ENCODE peak calls at places on chromosomes 13 and 19, in six cellular contexts. A, Y, U, W, E and I are unnamed samples.

GRCh38 chr19:17743874-17744273 is 7.4 kb upstream of the FCHO1 start:
- DNase-seq in A (no peak), Y (no peak), U (peak; percentile 30), W (no peak), E (no peak), I (no peak)

GRCh38 chr13:40101708-40102359 is 446.4 kb downstream of the COG6 start:
- DNase-seq in A (no peak), Y (no peak), U (peak; percentile 65), W (no peak), E (no peak), I (peak; percentile 36)

GRCh38 chr19:19319725-19320361 is 466 bp downstream of the SUGP1 start:
- DNase-seq in A (peak; percentile 10), Y (no peak), U (no peak), W (no peak), E (no peak), I (no peak)

GRCh38 chr19:50427997-50428425 is 4.7 kb upstream of the MYBPC2 start:
- DNase-seq in A (peak; percentile 81), Y (peak; percentile 94), U (no peak), W (peak; percentile 43), E (peak; percentile 92), I (peak; percentile 81)

GRCh38 chr19:48413879-48414623 is 20.6 kb downstream of the GRIN2D start:
- DNase-seq in A (no peak), Y (no peak), U (peak; percentile 38), W (no peak), E (no peak), I (no peak)

GRCh38 chr19:56639217-56639616 is 3.7 kb upstream of the SMIM17 start:
- DNase-seq in A (no peak), Y (no peak), U (no peak), W (no peak), E (no peak), I (no peak)

GRCh38 chr19:14497347-14497921 is 1.5 kb upstream of the GIPC1 start:
- DNase-seq in A (peak; percentile 77), Y (no peak), U (no peak), W (no peak), E (peak; percentile 66), I (no peak)

GRCh38 chr19:2337329-2337707 is 8.8 kb downstream of the SPPL2B start:
- DNase-seq in A (no peak), Y (peak; percentile 74), U (no peak), W (peak; percentile 41), E (no peak), I (no peak)

GRCh38 chr19:42683917-42684513 is 56.3 kb downstream of the PSG3 start:
- DNase-seq in A (no peak), Y (peak; percentile 60), U (peak; percentile 11), W (no peak), E (no peak), I (no peak)

GRCh38 chr13:28716511-28716910 is 2.3 kb downstream of the SLC46A3 start:
- DNase-seq in A (peak; percentile 77), Y (no peak), U (peak; percentile 78), W (peak; percentile 76), E (no peak), I (no peak)

GRCh38 chr19:35228177-35228930 is at the start of gene FAM187B:
- DNase-seq in A (no peak), Y (no peak), U (no peak), W (no peak), E (no peak), I (no peak)

GRCh38 chr19:50632151-50632835 is 7.4 kb downstream of the SYT3 start:
- DNase-seq in A (no peak), Y (no peak), U (no peak), W (no peak), E (no peak), I (no peak)

GRCh38 chr19:44710483-44710882 is 11.5 kb downstream of the CEACAM16 start:
- DNase-seq in A (no peak), Y (no peak), U (no peak), W (no peak), E (no peak), I (no peak)

GRCh38 chr13:98450495-98451167 is 126.3 kb downstream of the STK24 start:
- DNase-seq in A (no peak), Y (peak; percentile 42), U (no peak), W (no peak), E (no peak), I (no peak)

GRCh38 chr19:48965806-48966540 is 864 bp downstream of the FTL start:
- DNase-seq in A (peak; percentile 90), Y (peak; percentile 97), U (peak; percentile 88), W (peak; percentile 91), E (peak; percentile 87), I (peak; percentile 89)

GRCh38 chr19:3606174-3606689 is 443 bp downstream of the TBXA2R start:
- DNase-seq in A (peak; percentile 80), Y (no peak), U (no peak), W (no peak), E (peak; percentile 78), I (no peak)

GRCh38 chr13:50366488-50367174 is 351.4 kb downstream of the KCNRG start:
- DNase-seq in A (no peak), Y (no peak), U (no peak), W (no peak), E (no peak), I (peak; percentile 71)

GRCh38 chr19:18431351-18432197 is 6.4 kb downstream of the ISYNA1 start:
- DNase-seq in A (no peak), Y (no peak), U (no peak), W (no peak), E (no peak), I (no peak)

GRCh38 chr13:73521291-73521626 is 462.5 kb downstream of the KLF5 start:
- DNase-seq in A (no peak), Y (no peak), U (no peak), W (no peak), E (no peak), I (no peak)

GRCh38 chr19:35347171-35347929 is at the start of gene FFAR1:
- DNase-seq in A (peak; percentile 40), Y (no peak), U (no peak), W (no peak), E (peak; percentile 15), I (peak; percentile 79)

GRCh38 chr13:57877596-57877995 is 246.1 kb downstream of the PCDH17 start:
- DNase-seq in A (no peak), Y (no peak), U (no peak), W (no peak), E (no peak), I (no peak)

GRCh38 chr13:99310382-99311031 is 3.3 kb upstream of the GPR183 start:
- DNase-seq in A (no peak), Y (no peak), U (no peak), W (no peak), E (no peak), I (peak; percentile 51)

GRCh38 chr19:47093841-47094240 is 19.7 kb downstream of the ZC3H4 start:
- DNase-seq in A (no peak), Y (no peak), U (no peak), W (no peak), E (no peak), I (peak; percentile 78)

GRCh38 chr13:38872693-38873092 is 117.9 kb downstream of the STOML3 start:
- DNase-seq in A (peak; percentile 11), Y (peak; percentile 43), U (peak; percentile 28), W (peak; percentile 16), E (no peak), I (no peak)

GRCh38 chr13:46057251-46058015 is 4.9 kb upstream of the ZC3H13 start:
- DNase-seq in A (no peak), Y (no peak), U (peak; percentile 70), W (no peak), E (no peak), I (no peak)

GRCh38 chr13:73520566-73521290 is 461.9 kb downstream of the KLF5 start:
- DNase-seq in A (no peak), Y (no peak), U (no peak), W (no peak), E (no peak), I (no peak)

GRCh38 chr19:46076951-46077814 is 36.4 kb upstream of the IGFL4 start:
- DNase-seq in A (peak; percentile 57), Y (peak; percentile 78), U (peak; percentile 69), W (peak; percentile 58), E (peak; percentile 52), I (peak; percentile 39)

GRCh38 chr19:46081928-46082727 is 41.3 kb upstream of the IGFL4 start:
- DNase-seq in A (no peak), Y (no peak), U (peak; percentile 61), W (peak; percentile 30), E (no peak), I (no peak)

GRCh38 chr19:46080561-46080960 is 39.8 kb upstream of the IGFL4 start:
- DNase-seq in A (no peak), Y (peak; percentile 46), U (peak; percentile 81), W (peak; percentile 80), E (no peak), I (no peak)

GRCh38 chr19:46076031-46076880 is 35.5 kb upstream of the IGFL4 start:
- DNase-seq in A (no peak), Y (no peak), U (no peak), W (no peak), E (no peak), I (no peak)

DNA sequence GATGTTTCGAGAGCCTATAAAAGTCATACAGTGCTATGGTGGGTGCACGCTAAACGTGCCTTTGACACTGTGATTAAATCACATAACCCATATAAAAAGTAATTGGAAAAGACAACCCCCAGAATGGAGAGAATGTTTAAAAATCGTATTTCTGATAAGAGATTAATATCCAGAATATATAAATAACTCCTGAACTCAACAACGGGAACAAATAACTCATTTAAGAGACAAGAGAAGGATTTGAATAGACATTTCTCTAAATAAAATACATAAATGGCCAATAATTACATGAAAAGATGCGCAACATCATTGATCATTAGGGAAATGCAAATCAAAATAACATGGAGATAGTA is 37.0 kb upstream of the IGFL4 start:
- DNase-seq in A (no peak), Y (no peak), U (no peak), W (no peak), E (no peak), I (no peak)
- H3K27me3 ChIP-seq in A (peaks cover 67% of the 10 kb centered on the region), Y (no peaks in the 10 kb centered on the region), U (no peaks in the 10 kb centered on the region), W (peaks cover 29% of the 10 kb centered on the region), E (peaks cover 88% of the 10 kb centered on the region), I (peaks cover 2% of the 10 kb centered on the region)

GRCh38 chr13:27406178-27406939 is 18.1 kb upstream of the GTF3A start:
- DNase-seq in A (no peak), Y (no peak), U (peak; percentile 35), W (no peak), E (no peak), I (no peak)
- TF ChIP-seq CTCF in A (peak; percentile 68), Y (peak; percentile 35), U (peak; percentile 68), W (peak; percentile 27), E (no peak), I (peak; percentile 47)

GRCh38 chr13:110645750-110646149 is 30.4 kb downstream of the NAXD start:
- DNase-seq in A (no peak), Y (no peak), U (no peak), W (no peak), E (no peak), I (no peak)

GRCh38 chr13:110643324-110643723 is 28.0 kb downstream of the NAXD start:
- DNase-seq in A (no peak), Y (no peak), U (no peak), W (no peak), E (peak; percentile 24), I (no peak)

GRCh38 chr13:110644892-110645521 is 29.7 kb downstream of the NAXD start:
- DNase-seq in A (peak; percentile 66), Y (peak; percentile 74), U (peak; percentile 44), W (no peak), E (peak; percentile 77), I (no peak)

GRCh38 chr13:110642291-110642981 is 27.1 kb downstream of the NAXD start:
- DNase-seq in A (no peak), Y (no peak), U (no peak), W (no peak), E (peak; percentile 22), I (no peak)

GRCh38 chr13:110643768-110644421 is 28.6 kb downstream of the NAXD start:
- DNase-seq in A (no peak), Y (no peak), U (no peak), W (no peak), E (peak; percentile 23), I (no peak)
- H3K36me3 ChIP-seq in A (no peaks in the 10 kb centered on the region), Y (no peaks in the 10 kb centered on the region), U (peaks cover 21% of the 10 kb centered on the region), W (no peaks in the 10 kb centered on the region), E (peaks cover 79% of the 10 kb centered on the region), I (peaks cover 32% of the 10 kb centered on the region)

GRCh38 chr13:20227730-20228129 is 4.4 kb downstream of the GJB6 start:
- DNase-seq in A (no peak), Y (no peak), U (no peak), W (no peak), E (no peak), I (no peak)
- H3K27me3 ChIP-seq in A (peaks cover 56% of the 10 kb centered on the region), Y (no peaks in the 10 kb centered on the region), U (peaks cover 12% of the 10 kb centered on the region), W (peaks cover 16% of the 10 kb centered on the region), E (peaks cover 61% of the 10 kb centered on the region), I (peaks cover 1% of the 10 kb centered on the region)